ENCODE peak calls at places on chromosomes 6 and 20, in seven cellular contexts. V, H, G, B, X, E and S are unnamed samples.

GRCh38 chr20:23954008-23954745 is 34.4 kb downstream of the GGTLC1 start:
- DNase-seq in V (no peak), H (no peak), G (no peak), B (no peak), X (no peak), E (no peak), S (no peak)

GRCh38 chr20:764255-764654 is 4.0 kb downstream of the SLC52A3 start:
- DNase-seq in V (no peak), H (no peak), G (no peak), B (no peak), X (no peak), E (no peak), S (no peak)

GRCh38 chr20:8124639-8125038 is 7.4 kb upstream of the PLCB1 start:
- DNase-seq in V (no peak), H (no peak), G (no peak), B (no peak), X (no peak), E (no peak), S (no peak)

GRCh38 chr6:10409160-10409765 is 5.6 kb downstream of the TFAP2A start:
- DNase-seq in V (no peak), H (no peak), G (no peak), B (no peak), X (peak), E (no peak), S (no peak)

GRCh38 chr20:43533060-43533459 is 25.6 kb downstream of the L3MBTL1 start:
- DNase-seq in V (no peak), H (no peak), G (no peak), B (no peak), X (no peak), E (no peak), S (no peak)

GRCh38 chr6:169536446-169537170 is 165.2 kb downstream of the WDR27 start:
- DNase-seq in V (no peak), H (peak), G (no peak), B (no peak), X (no peak), E (no peak), S (no peak)

GRCh38 chr6:95723638-95724037 is 146.3 kb downstream of the MANEA start:
- DNase-seq in V (no peak), H (no peak), G (no peak), B (no peak), X (no peak), E (no peak), S (no peak)

GRCh38 chr20:21464916-21465315 is 48.9 kb downstream of the NKX2-2 start:
- DNase-seq in V (no peak), H (no peak), G (no peak), B (no peak), X (no peak), E (no peak), S (no peak)

GRCh38 chr6:69732640-69733039 is 64.2 kb downstream of the LMBRD1 start:
- DNase-seq in V (no peak), H (no peak), G (no peak), B (no peak), X (no peak), E (no peak), S (no peak)

GRCh38 chr6:26354162-26354561 is 10.8 kb upstream of the BTN3A2 start:
- DNase-seq in V (no peak), H (no peak), G (no peak), B (no peak), X (no peak), E (no peak), S (no peak)

GRCh38 chr20:32191422-32191821 is 16.1 kb downstream of the PLAGL2 start:
- DNase-seq in V (no peak), H (no peak), G (no peak), B (no peak), X (no peak), E (no peak), S (no peak)

GRCh38 chr6:44495036-44495901 is 107.8 kb downstream of the CDC5L start:
- DNase-seq in V (no peak), H (no peak), G (no peak), B (no peak), X (peak), E (no peak), S (no peak)